ENCODE peak calls at places on chromosomes 4 and X, in six cellular contexts. S, B, W, A, V and L are unnamed samples.

GRCh38 chrX:39449352-39449751 is 648.1 kb downstream of the MID1IP1 start:
- DNase-seq in A (no peak), B (no peak), V (no peak), S (no peak), W (no peak), L (no peak)

GRCh38 chr4:89539797-89540711 is 232.5 kb upstream of the GPRIN3 start:
- DNase-seq in S (no peak), V (no peak), A (no peak), B (peak; percentile 55), W (no peak), L (no peak)

GRCh38 chrX:2351999-2352995 is 148.5 kb downstream of the DHRSX start:
- DNase-seq in A (no peak), V (no peak), W (no peak), S (no peak), B (peak; percentile 69), L (no peak)

GRCh38 chr4:160485071-160485687 is 1382.3 kb downstream of the RAPGEF2 start:
- DNase-seq in B (no peak), W (no peak), V (no peak), S (no peak), A (no peak), L (no peak)

GRCh38 chr4:83905952-83906351 is 370.0 kb downstream of the GPAT3 start:
- DNase-seq in S (peak; percentile 3), B (no peak), W (no peak), A (no peak), V (peak; percentile 14), L (no peak)

GRCh38 chrX:30931920-30932319 is 42.9 kb upstream of the TAB3 start:
- DNase-seq in S (no peak), B (no peak), W (no peak), A (no peak), V (no peak), L (no peak)

GRCh38 chrX:68422478-68422877 is 10.8 kb downstream of the OPHN1 start:
- DNase-seq in W (no peak), V (no peak), S (no peak), A (no peak), B (no peak), L (no peak)

GRCh38 chr4:155799794-155800123 is 40.9 kb downstream of the GUCY1B1 start:
- DNase-seq in V (no peak), W (no peak), A (no peak), B (no peak), S (no peak), L (no peak)